ENCODE peak calls at places on chromosomes 16 and 17, in six cellular contexts. L is sigmoid colon, F is fibroblast of lung, Z is thoracic aorta, S is Peyer's patch, D is vagina. T is an unnamed sample. For H3K4me1, the result is how much of the 10 kb centered on the place peaks cover.

GRCh38 chr17:52606098-52606497 is 447.6 kb upstream of the CA10 start:
- DNase-seq in L (no peak), F (no peak), Z (no peak), S (no peak), D (no peak), T (no peak)

GRCh38 chr16:19522369-19523159 is 666 bp upstream of the GDE1 start:
- DNase-seq in L (no peak), F (no peak), Z (no peak), S (no peak), D (no peak), T (no peak)

GRCh38 chr17:35804658-35805192 is 4.6 kb upstream of the TAF15 start:
- DNase-seq in L (peak), F (peak), Z (no peak), S (no peak), D (no peak), T (no peak)

GRCh38 chr16:78528265-78528664 is 428.8 kb downstream of the WWOX start:
- DNase-seq in L (no peak), F (no peak), Z (no peak), S (no peak), D (no peak), T (no peak)

GRCh38 chr17:36680701-36681202 is 79.4 kb downstream of the MRM1 start:
- DNase-seq in L (no peak), F (no peak), Z (no peak), S (no peak), D (no peak), T (no peak)

GRCh38 chr16:50697881-50698767 is 4.7 kb downstream of the NOD2 start:
- DNase-seq in L (no peak), F (peak), Z (no peak), S (peak), D (no peak), T (no peak)

GRCh38 chr16:55242667-55243066 is 81.3 kb upstream of the IRX6 start:
- DNase-seq in L (no peak), F (no peak), Z (no peak), S (no peak), D (peak), T (no peak)

GRCh38 chr17:61124562-61124961 is 275.1 kb upstream of the TBX2 start:
- DNase-seq in L (no peak), F (no peak), Z (no peak), S (no peak), D (no peak), T (no peak)

GRCh38 chr17:17808706-17809432 is 27.9 kb downstream of the SREBF1 start:
- DNase-seq in L (peak), F (peak), Z (no peak), S (no peak), D (no peak), T (no peak)

GRCh38 chr17:11309033-11309432 is 68.0 kb downstream of the SHISA6 start:
- DNase-seq in L (no peak), F (no peak), Z (no peak), S (no peak), D (no peak), T (no peak)

GRCh38 chr16:19083670-19084069 is 16.3 kb downstream of the COQ7 start:
- DNase-seq in L (no peak), F (no peak), Z (no peak), S (no peak), D (no peak), T (no peak)

GRCh38 chr16:54417384-54417783 is 130.8 kb upstream of the IRX3 start:
- DNase-seq in L (no peak), F (no peak), Z (no peak), S (no peak), D (no peak), T (no peak)

GRCh38 chr17:49783051-49783715 is 5.3 kb upstream of the KAT7 start:
- DNase-seq in L (peak), F (no peak), Z (no peak), S (no peak), D (no peak), T (no peak)

GRCh38 chr17:27577124-27577761 is 53.7 kb upstream of the LGALS9 start:
- DNase-seq in L (no peak), F (peak), Z (no peak), S (no peak), D (no peak), T (no peak)

DNA sequence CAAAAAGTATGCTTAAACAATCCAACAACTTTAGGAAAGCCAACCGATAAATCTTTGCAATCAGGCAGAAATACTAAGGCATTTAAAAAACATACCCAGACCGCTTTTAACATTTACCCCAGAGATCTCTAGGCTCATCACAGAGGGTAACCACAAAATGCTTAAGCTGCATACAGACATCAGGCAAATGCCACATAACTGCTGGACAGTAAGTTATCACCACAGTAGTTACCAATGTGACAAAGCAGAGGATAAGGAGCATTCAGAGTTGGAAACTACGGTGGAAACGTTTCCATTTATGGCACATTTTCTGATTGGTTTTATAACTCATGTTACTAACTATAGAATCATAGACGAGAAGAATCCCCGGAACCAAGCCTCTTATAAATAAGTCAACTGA is 77.5 kb downstream of the KANSL1 start:
- DNase-seq in L (no peak), F (peak), Z (no peak), S (no peak), D (no peak), T (no peak)
- H3K27ac ChIP-seq in L (peak), F (no peak), Z (no peak), S (no peak), D (no peak), T (no peak)

GRCh38 chr16:8948069-8948593 is 15.6 kb downstream of the USP7 start:
- DNase-seq in L (no peak), F (no peak), Z (no peak), S (no peak), D (no peak), T (no peak)

GRCh38 chr16:8945626-8946296 is 17.9 kb downstream of the USP7 start:
- DNase-seq in L (no peak), F (no peak), Z (no peak), S (no peak), D (no peak), T (no peak)

GRCh38 chr16:8944113-8944765 is 19.5 kb downstream of the USP7 start:
- DNase-seq in L (no peak), F (no peak), Z (no peak), S (no peak), D (no peak), T (no peak)

GRCh38 chr16:8948831-8949230 is 14.9 kb downstream of the USP7 start:
- DNase-seq in L (no peak), F (no peak), Z (no peak), S (no peak), D (no peak), T (no peak)

GRCh38 chr16:8946544-8946943 is 17.2 kb downstream of the USP7 start:
- DNase-seq in L (no peak), F (no peak), Z (no peak), S (no peak), D (no peak), T (no peak)
- H3K4me1 ChIP-seq in L (half or more), F (under half), Z (half or more), S (half or more), D (half or more), T (under half)

DNA sequence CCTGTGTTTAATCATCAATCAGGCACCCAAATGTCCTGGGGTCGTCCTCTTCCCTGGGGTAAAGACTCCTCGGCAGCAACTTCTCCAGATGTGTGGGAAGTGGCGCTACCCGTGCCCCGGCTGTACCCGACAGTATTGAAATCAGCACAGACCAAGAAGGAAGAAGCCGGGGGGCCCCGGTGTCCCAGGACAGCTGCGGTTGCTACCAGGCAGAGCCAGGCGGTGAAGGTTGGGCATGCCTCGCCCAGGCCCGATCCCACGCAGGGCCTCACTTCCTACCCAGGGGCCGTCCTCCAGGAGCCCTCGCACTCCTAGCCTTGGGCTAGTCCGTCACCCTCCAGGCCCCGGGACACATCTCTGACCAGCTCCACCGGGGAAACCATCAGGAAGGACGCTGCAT is 9.0 kb upstream of the CCDC154 start:
- DNase-seq in L (no peak), F (no peak), Z (no peak), S (no peak), D (no peak), T (no peak)
- H3K4me3 ChIP-seq in L (no peak), F (no peak), Z (no peak), S (no peak), D (no peak), T (no peak)

GRCh38 chr16:72060405-72060804 is 2.6 kb upstream of the HPR start:
- DNase-seq in L (no peak), F (no peak), Z (no peak), S (no peak), D (no peak), T (no peak)
- H3K27ac ChIP-seq in L (no peak), F (no peak), Z (no peak), S (no peak), D (no peak), T (no peak)

DNA sequence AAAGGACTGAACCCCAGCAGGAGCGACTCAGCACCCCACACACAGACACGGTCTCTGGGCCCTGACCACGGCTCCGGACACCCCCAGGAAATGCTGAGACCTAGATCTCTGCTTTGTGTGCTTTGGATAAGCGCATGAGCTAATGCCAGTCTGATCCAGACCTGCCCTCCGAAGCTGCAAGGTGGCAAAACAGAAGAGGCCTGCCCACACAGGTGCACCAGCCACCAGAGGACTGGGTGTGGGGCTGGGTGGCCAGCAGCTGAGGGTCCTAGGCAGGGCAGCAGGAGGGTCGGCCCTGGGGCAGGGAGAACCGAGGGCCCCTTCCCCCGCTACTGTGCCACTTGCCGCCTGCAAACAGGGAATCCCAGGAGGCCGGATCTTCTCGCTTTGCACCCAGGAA is 30.7 kb upstream of the EIF1 start:
- DNase-seq in L (no peak), F (no peak), Z (no peak), S (no peak), D (no peak), T (no peak)
- H3K4me1 ChIP-seq in L (under half), F (under half), Z (under half), S (under half), D (half or more), T (under half)

GRCh38 chr17:8310601-8311123 is 621 bp downstream of the ARHGEF15 start:
- DNase-seq in L (no peak), F (no peak), Z (no peak), S (no peak), D (no peak), T (no peak)
- H3K4me3 ChIP-seq in L (peak), F (no peak), Z (peak), S (no peak), D (peak), T (no peak)

GRCh38 chr16:56941856-56942331 is 10.0 kb downstream of the HERPUD1 start:
- DNase-seq in L (peak), F (no peak), Z (no peak), S (no peak), D (no peak), T (no peak)

GRCh38 chr16:56941092-56941491 is 9.2 kb downstream of the HERPUD1 start:
- DNase-seq in L (no peak), F (no peak), Z (no peak), S (no peak), D (no peak), T (no peak)

GRCh38 chr16:56945847-56946527 is 14.0 kb downstream of the HERPUD1 start:
- DNase-seq in L (peak), F (no peak), Z (no peak), S (no peak), D (no peak), T (no peak)

GRCh38 chr16:56944954-56945839 is 13.3 kb downstream of the HERPUD1 start:
- DNase-seq in L (peak), F (no peak), Z (no peak), S (no peak), D (no peak), T (no peak)

GRCh38 chr16:56943761-56944375 is 11.9 kb downstream of the HERPUD1 start:
- DNase-seq in L (no peak), F (no peak), Z (no peak), S (no peak), D (no peak), T (no peak)
- H3K27ac ChIP-seq in L (no peak), F (no peak), Z (no peak), S (no peak), D (no peak), T (peak)

GRCh38 chr17:3621146-3621720 is 12.0 kb upstream of the TRPV1 start:
- DNase-seq in L (no peak), F (no peak), Z (no peak), S (no peak), D (no peak), T (no peak)
- H3K4me1 ChIP-seq in L (under half), F (under half), Z (under half), S (under half), D (under half), T (under half)

GRCh38 chr16:12436201-12436657 is 367.5 kb downstream of the CPPED1 start:
- DNase-seq in L (no peak), F (no peak), Z (no peak), S (no peak), D (no peak), T (no peak)
- H3K4me3 ChIP-seq in L (no peak), F (no peak), Z (no peak), S (no peak), D (no peak), T (no peak)